ENCODE peak calls at places on chromosomes 12 and 14, in eight cellular contexts. Z is CD8-positive, alpha-beta T cell; V is activated CD8-positive, alpha-beta memory T cell treated with anti-CD3 and anti-CD28 coated beads for 48 hours; Q is NCI-H2081; A is SK-MEL-5; P is stimulated activated CD8-positive, alpha-beta memory T cell treated with anti-CD3 and anti-CD28 coated beads, Interleukin-7, amount 100 ng/mL, for 4 hours; F is NCI-H1436 treated with DMSO at 0.1 percent for 48 hours; J is AG04450. X is an unnamed sample.

GRCh38 chr12:127809236-127809635 is 457.7 kb upstream of the TMEM132C start:
- DNase-seq in Z (no peak), V (no peak), Q (no peak), A (no peak), P (no peak), F (no peak), J (no peak), X (peak; percentile 35)

GRCh38 chr12:46267618-46268348 is 1.1 kb downstream of the SLC38A1 start:
- DNase-seq in Z (peak; percentile 20), V (peak; percentile 22), Q (peak; percentile 45), A (no peak), P (no peak), F (no peak), J (no peak), X (peak; percentile 87)

GRCh38 chr14:76977793-76978730 is 50.4 kb downstream of the IRF2BPL start:
- DNase-seq in Z (peak; percentile 44), V (peak; percentile 75), Q (no peak), A (peak; percentile 65), P (peak; percentile 91), F (no peak), J (peak; percentile 44), X (no peak)

GRCh38 chr12:94951071-94951639 is 52.3 kb downstream of the NDUFA12 start:
- DNase-seq in Z (no peak), V (no peak), Q (no peak), A (no peak), P (no peak), F (no peak), J (no peak), X (no peak)

GRCh38 chr12:50102648-50103309 is 1.0 kb upstream of the GPD1 start:
- DNase-seq in Z (no peak), V (no peak), Q (no peak), A (no peak), P (no peak), F (no peak), J (no peak), X (no peak)

GRCh38 chr12:3171195-3171591 is 94.0 kb downstream of the TSPAN9 start:
- DNase-seq in Z (no peak), V (no peak), Q (no peak), A (no peak), P (no peak), F (no peak), J (no peak), X (no peak)

GRCh38 chr14:68506021-68506644 is 286.7 kb downstream of the ZFP36L1 start:
- DNase-seq in Z (no peak), V (no peak), Q (no peak), A (no peak), P (no peak), F (no peak), J (no peak), X (peak; percentile 68)

GRCh38 chr14:94451091-94451751 is 1.4 kb downstream of the SERPINA11 start:
- DNase-seq in Z (no peak), V (no peak), Q (no peak), A (no peak), P (no peak), F (no peak), J (no peak), X (peak; percentile 17)

GRCh38 chr12:16828891-16829290 is 222.9 kb upstream of the LMO3 start:
- DNase-seq in Z (no peak), V (no peak), Q (no peak), A (no peak), P (no peak), F (peak; percentile 16), J (no peak), X (no peak)

GRCh38 chr14:97575677-97576076 is 778.5 kb downstream of the VRK1 start:
- DNase-seq in Z (no peak), V (no peak), Q (no peak), A (no peak), P (no peak), F (no peak), J (no peak), X (no peak)

GRCh38 chr14:99393059-99393655 is 87.5 kb downstream of the SETD3 start:
- DNase-seq in Z (no peak), V (no peak), Q (no peak), A (peak; percentile 71), P (no peak), F (no peak), J (no peak), X (no peak)

GRCh38 chr12:3933074-3933818 is 60.0 kb upstream of the PARP11 start:
- DNase-seq in Z (no peak), V (no peak), Q (no peak), A (no peak), P (no peak), F (no peak), J (no peak), X (no peak)

GRCh38 chr12:121713257-121714155 is 954 bp downstream of the TMEM120B start:
- DNase-seq in Z (no peak), V (no peak), Q (no peak), A (peak; percentile 30), P (no peak), F (no peak), J (no peak), X (peak; percentile 27)

GRCh38 chr12:105506678-105507310 is 176.3 kb downstream of the C12orf75 start:
- DNase-seq in Z (no peak), V (no peak), Q (no peak), A (no peak), P (no peak), F (no peak), J (no peak), X (no peak)

GRCh38 chr12:31317471-31318397 is 8.2 kb downstream of the SINHCAF start:
- DNase-seq in Z (no peak), V (no peak), Q (peak; percentile 31), A (no peak), P (no peak), F (no peak), J (no peak), X (no peak)

GRCh38 chr12:124746649-124747425 is 116.8 kb downstream of the SCARB1 start:
- DNase-seq in Z (no peak), V (no peak), Q (no peak), A (no peak), P (no peak), F (no peak), J (no peak), X (no peak)

X was measured in retina.